ENCODE peak calls at places on chromosomes 5 and 9, in nine cellular contexts. G is stimulated activated CD8-positive, alpha-beta memory T cell treated with anti-CD3 and anti-CD28 coated beads, Interleukin-7, amount 100 ng/mL, for 48 hours; Z is IMR-90; Y is cardiac muscle cell; S is neural progenitor cell; C is mucosa of gallbladder; K is left ventricle myocardium inferior; H is stimulated activated CD4-positive, alpha-beta T cell treated with anti-CD3 and anti-CD28 coated beads, Interleukin-4, amount 100 ng/mL, for 48 hours; X is EH. L is an unnamed sample.

GRCh38 chr9:111945216-111945615 is 48.6 kb downstream of the UGCG start:
- DNase-seq in G (no peak), Z (peak; percentile 83), Y (no peak), S (no peak), C (no peak), K (no peak), H (no peak), X (peak; percentile 65), L (no peak)

GRCh38 chr9:108534741-108535140 is 321.0 kb downstream of the ACTL7B start:
- DNase-seq in G (no peak), Z (peak; percentile 88), Y (no peak), S (no peak), C (no peak), K (no peak), H (no peak), X (peak; percentile 90), L (no peak)

GRCh38 chr5:43192558-43193170 is 639 bp downstream of the NIM1K start:
- DNase-seq in G (no peak), Z (peak; percentile 27), Y (peak; percentile 32), S (peak; percentile 39), C (no peak), K (no peak), H (peak; percentile 9), X (peak; percentile 37), L (no peak)

GRCh38 chr5:43215073-43215631 is 23.1 kb downstream of the NIM1K start:
- DNase-seq in G (no peak), Z (no peak), Y (no peak), S (no peak), C (no peak), K (no peak), H (no peak), X (peak; percentile 37), L (no peak)

GRCh38 chr5:179542170-179542569 is 8.2 kb upstream of the RUFY1 start:
- DNase-seq in G (no peak), Z (no peak), Y (no peak), S (no peak), C (no peak), K (no peak), H (no peak), X (no peak), L (no peak)

GRCh38 chr9:36725777-36726356 is 153.2 kb downstream of the MELK start:
- DNase-seq in G (no peak), Z (no peak), Y (peak; percentile 67), S (peak; percentile 57), C (no peak), K (no peak), H (no peak), X (peak; percentile 25), L (no peak)

GRCh38 chr5:53766683-53767082 is 206.2 kb downstream of the NDUFS4 start:
- DNase-seq in G (no peak), Z (no peak), Y (no peak), S (no peak), C (no peak), K (no peak), H (no peak), X (no peak), L (no peak)

GRCh38 chr5:140546851-140547507 is 483 bp upstream of the EIF4EBP3 start:
- DNase-seq in G (no peak), Z (no peak), Y (no peak), S (no peak), C (no peak), K (no peak), H (no peak), X (no peak), L (no peak)

GRCh38 chr5:89847743-89848142 is 561.8 kb downstream of the CETN3 start:
- DNase-seq in G (no peak), Z (peak; percentile 1), Y (no peak), S (no peak), C (no peak), K (no peak), H (no peak), X (no peak), L (no peak)

GRCh38 chr5:36728697-36729543 is 122.5 kb downstream of the SLC1A3 start:
- DNase-seq in G (no peak), Z (peak; percentile 73), Y (peak; percentile 76), S (peak; percentile 76), C (no peak), K (no peak), H (no peak), X (peak; percentile 67), L (no peak)

GRCh38 chr9:36742264-36742663 is 169.6 kb downstream of the MELK start:
- DNase-seq in G (no peak), Z (no peak), Y (no peak), S (no peak), C (no peak), K (no peak), H (no peak), X (no peak), L (no peak)

GRCh38 chr5:173972844-173973613 is 15.9 kb upstream of the C5orf47 start:
- DNase-seq in G (peak; percentile 19), Z (peak; percentile 83), Y (peak; percentile 87), S (peak; percentile 91), C (peak; percentile 89), K (peak; percentile 75), H (peak; percentile 70), X (peak; percentile 84), L (peak; percentile 92)

GRCh38 chr9:124410321-124410913 is 4.8 kb downstream of the PSMB7 start:
- DNase-seq in G (no peak), Z (no peak), Y (no peak), S (no peak), C (no peak), K (no peak), H (no peak), X (no peak), L (no peak)

GRCh38 chr5:170903075-170903474 is 41.3 kb downstream of the RANBP17 start:
- DNase-seq in G (no peak), Z (no peak), Y (no peak), S (peak; percentile 22), C (no peak), K (no peak), H (no peak), X (no peak), L (no peak)

GRCh38 chr5:170632985-170633234 is 129.1 kb downstream of the KCNIP1 start:
- DNase-seq in G (no peak), Z (no peak), Y (peak; percentile 84), S (peak; percentile 87), C (peak; percentile 52), K (peak; percentile 63), H (peak; percentile 59), X (no peak), L (no peak)

GRCh38 chr5:61371474-61371873 is 39.4 kb downstream of the ZSWIM6 start:
- DNase-seq in G (no peak), Z (no peak), Y (no peak), S (no peak), C (no peak), K (no peak), H (no peak), X (no peak), L (no peak)

GRCh38 chr9:70817306-70817705 is 304.1 kb downstream of the TRPM3 start:
- DNase-seq in G (no peak), Z (no peak), Y (no peak), S (no peak), C (no peak), K (no peak), H (no peak), X (no peak), L (no peak)

GRCh38 chr5:36770125-36770524 is 106.4 kb upstream of the NIPBL start:
- DNase-seq in G (no peak), Z (no peak), Y (no peak), S (no peak), C (no peak), K (no peak), H (no peak), X (no peak), L (no peak)

GRCh38 chr5:170606939-170607338 is 103.1 kb downstream of the KCNIP1 start:
- DNase-seq in G (no peak), Z (no peak), Y (no peak), S (peak; percentile 58), C (no peak), K (no peak), H (no peak), X (no peak), L (no peak)

GRCh38 chr9:133415107-133415506 is 2.7 kb downstream of the REXO4 start:
- DNase-seq in G (no peak), Z (no peak), Y (no peak), S (no peak), C (no peak), K (no peak), H (no peak), X (no peak), L (no peak)

GRCh38 chr9:16661816-16662215 is 208.7 kb downstream of the BNC2 start:
- DNase-seq in G (no peak), Z (no peak), Y (no peak), S (no peak), C (no peak), K (no peak), H (no peak), X (no peak), L (no peak)

GRCh38 chr5:135625961-135626360 is 47.2 kb upstream of the CXCL14 start:
- DNase-seq in G (no peak), Z (no peak), Y (no peak), S (no peak), C (no peak), K (no peak), H (no peak), X (no peak), L (peak; percentile 23)

GRCh38 chr5:84603557-84604185 is 219.0 kb upstream of the EDIL3 start:
- DNase-seq in G (no peak), Z (peak; percentile 88), Y (no peak), S (no peak), C (no peak), K (peak; percentile 18), H (no peak), X (no peak), L (no peak)

GRCh38 chr5:124721336-124721735 is 25.1 kb downstream of the ZNF608 start:
- DNase-seq in G (no peak), Z (no peak), Y (no peak), S (no peak), C (no peak), K (no peak), H (no peak), X (no peak), L (no peak)

GRCh38 chr5:79229357-79230174 is 6.4 kb upstream of the JMY start:
- DNase-seq in G (no peak), Z (peak; percentile 81), Y (no peak), S (no peak), C (no peak), K (no peak), H (no peak), X (peak; percentile 85), L (no peak)

GRCh38 chr5:158758666-158759065 is 341.1 kb downstream of the EBF1 start:
- DNase-seq in G (no peak), Z (peak; percentile 2), Y (no peak), S (no peak), C (no peak), K (no peak), H (no peak), X (peak; percentile 79), L (no peak)

L was measured in right atrium auricular region.